ENCODE peak calls at places on chromosomes 4 and X, in five cellular contexts. A is small intestine; B is HFFc6; O is activated naive CD8-positive, alpha-beta T cell treated with anti-CD3 and anti-CD28 coated beads, Interleukin-2, amount 10 ng/mL, durations not matched to agents 7 days and 5 days; Z is activated CD4-positive, alpha-beta T cell treated with anti-CD3 and anti-CD28 coated beads, Interleukin-2, amount 10 ng/mL, durations not matched to agents 7 days and 5 days. P is an unnamed sample.

GRCh38 chr4:4677825-4678522 is 136.1 kb upstream of the STX18 start:
- DNase-seq in A (no peak), B (peak; percentile 35), O (no peak), Z (no peak), P (no peak)

GRCh38 chrX:101659601-101660063 is at the start of gene ARMCX2:
- DNase-seq in A (peak; percentile 4), B (peak; percentile 50), O (no peak), Z (no peak), P (peak; percentile 59)

GRCh38 chrX:85897376-85898110 is 149.8 kb downstream of the CHM start:
- DNase-seq in A (no peak), B (no peak), O (no peak), Z (no peak), P (no peak)

GRCh38 chr4:186915816-186916215 is 192.2 kb upstream of the FAT1 start:
- DNase-seq in A (no peak), B (no peak), O (no peak), Z (no peak), P (no peak)

GRCh38 chr4:24070117-24070516 is 180.3 kb upstream of the PPARGC1A start:
- DNase-seq in A (no peak), B (peak; percentile 79), O (no peak), Z (no peak), P (no peak)

GRCh38 chr4:170743633-170744032 is 653.9 kb upstream of the AADAT start:
- DNase-seq in A (peak; percentile 2), B (no peak), O (no peak), Z (no peak), P (no peak)

GRCh38 chr4:85777908-85778808 is 303.2 kb downstream of the ARHGAP24 start:
- DNase-seq in A (no peak), B (no peak), O (no peak), Z (no peak), P (peak; percentile 23)

GRCh38 chrX:135463937-135464336 is 42.2 kb downstream of the SMIM10L2A start:
- DNase-seq in A (peak; percentile 0), B (no peak), O (no peak), Z (peak; percentile 6), P (no peak)

GRCh38 chr4:123783936-123784335 is 387.3 kb downstream of the SPRY1 start:
- DNase-seq in A (no peak), B (peak; percentile 62), O (no peak), Z (no peak), P (no peak)

GRCh38 chr4:94304365-94304971 is 38.2 kb downstream of the HPGDS start:
- DNase-seq in A (peak; percentile 41), B (no peak), O (no peak), Z (peak; percentile 24), P (peak; percentile 17)

P was measured in GM13977.